ENCODE peak calls at places on chromosome X, in ten cellular contexts. One of them, this sample, is unnamed.

GRCh38 chrX:150607200-150607599 is 38.8 kb downstream of the MTM1 start:
- DNase-seq in left cardiac atrium: no peak
- DNase-seq in stimulated activated CD8-positive, alpha-beta memory T cell treated with anti-CD3 and anti-CD28 coated beads, Interleukin-7, amount 100 ng/mL, for 24 hours: no peak
- DNase-seq in upper lobe of right lung: no peak
- DNase-seq in CD4-positive, alpha-beta memory T cell: no peak
- DNase-seq in mesenteric fat pad: no peak
- DNase-seq in caudate nucleus: no peak
- DNase-seq in SK-N-DZ: no peak
- DNase-seq in mammary epithelial cell: no peak
- DNase-seq in NCI-H2029: no peak
- DNase-seq in this sample: no peak

GRCh38 chrX:24768556-24768955 is 74.8 kb downstream of the POLA1 start:
- DNase-seq in caudate nucleus: no peak
- DNase-seq in left cardiac atrium: no peak
- DNase-seq in mammary epithelial cell: no peak
- DNase-seq in upper lobe of right lung: no peak
- DNase-seq in NCI-H2029: no peak
- DNase-seq in SK-N-DZ: no peak
- DNase-seq in CD4-positive, alpha-beta memory T cell: no peak
- DNase-seq in mesenteric fat pad: no peak
- DNase-seq in stimulated activated CD8-positive, alpha-beta memory T cell treated with anti-CD3 and anti-CD28 coated beads, Interleukin-7, amount 100 ng/mL, for 24 hours: no peak
- DNase-seq in this sample: no peak

GRCh38 chrX:926070-926469 is 286.4 kb downstream of the CRLF2 start:
- DNase-seq in SK-N-DZ: no peak
- DNase-seq in CD4-positive, alpha-beta memory T cell: no peak
- DNase-seq in mesenteric fat pad: no peak
- DNase-seq in caudate nucleus: no peak
- DNase-seq in stimulated activated CD8-positive, alpha-beta memory T cell treated with anti-CD3 and anti-CD28 coated beads, Interleukin-7, amount 100 ng/mL, for 24 hours: no peak
- DNase-seq in upper lobe of right lung: peak
- DNase-seq in left cardiac atrium: no peak
- DNase-seq in NCI-H2029: no peak
- DNase-seq in mammary epithelial cell: no peak
- DNase-seq in this sample: no peak

GRCh38 chrX:131826572-131826971 is 196.5 kb upstream of the STK26 start:
- DNase-seq in SK-N-DZ: no peak
- DNase-seq in upper lobe of right lung: no peak
- DNase-seq in left cardiac atrium: no peak
- DNase-seq in mammary epithelial cell: no peak
- DNase-seq in CD4-positive, alpha-beta memory T cell: no peak
- DNase-seq in caudate nucleus: no peak
- DNase-seq in NCI-H2029: no peak
- DNase-seq in mesenteric fat pad: no peak
- DNase-seq in stimulated activated CD8-positive, alpha-beta memory T cell treated with anti-CD3 and anti-CD28 coated beads, Interleukin-7, amount 100 ng/mL, for 24 hours: no peak
- DNase-seq in this sample: no peak

GRCh38 chrX:56462389-56462788 is 101.0 kb upstream of the UBQLN2 start:
- DNase-seq in caudate nucleus: no peak
- DNase-seq in upper lobe of right lung: no peak
- DNase-seq in mammary epithelial cell: no peak
- DNase-seq in CD4-positive, alpha-beta memory T cell: no peak
- DNase-seq in SK-N-DZ: no peak
- DNase-seq in NCI-H2029: no peak
- DNase-seq in stimulated activated CD8-positive, alpha-beta memory T cell treated with anti-CD3 and anti-CD28 coated beads, Interleukin-7, amount 100 ng/mL, for 24 hours: no peak
- DNase-seq in mesenteric fat pad: no peak
- DNase-seq in left cardiac atrium: no peak
- DNase-seq in this sample: no peak

GRCh38 chrX:39445336-39445735 is 644.1 kb downstream of the MID1IP1 start:
- DNase-seq in stimulated activated CD8-positive, alpha-beta memory T cell treated with anti-CD3 and anti-CD28 coated beads, Interleukin-7, amount 100 ng/mL, for 24 hours: peak
- DNase-seq in upper lobe of right lung: no peak
- DNase-seq in SK-N-DZ: no peak
- DNase-seq in left cardiac atrium: no peak
- DNase-seq in mesenteric fat pad: no peak
- DNase-seq in CD4-positive, alpha-beta memory T cell: peak
- DNase-seq in mammary epithelial cell: no peak
- DNase-seq in NCI-H2029: no peak
- DNase-seq in caudate nucleus: no peak
- DNase-seq in this sample: no peak

GRCh38 chrX:110667706-110668105 is 127.9 kb downstream of the CHRDL1 start:
- DNase-seq in mesenteric fat pad: no peak
- DNase-seq in upper lobe of right lung: no peak
- DNase-seq in SK-N-DZ: no peak
- DNase-seq in stimulated activated CD8-positive, alpha-beta memory T cell treated with anti-CD3 and anti-CD28 coated beads, Interleukin-7, amount 100 ng/mL, for 24 hours: no peak
- DNase-seq in caudate nucleus: no peak
- DNase-seq in mammary epithelial cell: no peak
- DNase-seq in CD4-positive, alpha-beta memory T cell: no peak
- DNase-seq in NCI-H2029: no peak
- DNase-seq in left cardiac atrium: no peak
- DNase-seq in this sample: no peak

GRCh38 chrX:24243692-24244091 is 70.2 kb downstream of the SUPT20HL2 start:
- DNase-seq in SK-N-DZ: no peak
- DNase-seq in mammary epithelial cell: no peak
- DNase-seq in caudate nucleus: no peak
- DNase-seq in CD4-positive, alpha-beta memory T cell: no peak
- DNase-seq in upper lobe of right lung: no peak
- DNase-seq in NCI-H2029: no peak
- DNase-seq in stimulated activated CD8-positive, alpha-beta memory T cell treated with anti-CD3 and anti-CD28 coated beads, Interleukin-7, amount 100 ng/mL, for 24 hours: no peak
- DNase-seq in left cardiac atrium: no peak
- DNase-seq in mesenteric fat pad: no peak
- DNase-seq in this sample: no peak

GRCh38 chrX:129642641-129643040 is 12.1 kb downstream of the APLN start:
- DNase-seq in stimulated activated CD8-positive, alpha-beta memory T cell treated with anti-CD3 and anti-CD28 coated beads, Interleukin-7, amount 100 ng/mL, for 24 hours: no peak
- DNase-seq in NCI-H2029: no peak
- DNase-seq in caudate nucleus: no peak
- DNase-seq in mammary epithelial cell: no peak
- DNase-seq in SK-N-DZ: no peak
- DNase-seq in left cardiac atrium: no peak
- DNase-seq in upper lobe of right lung: no peak
- DNase-seq in CD4-positive, alpha-beta memory T cell: no peak
- DNase-seq in mesenteric fat pad: no peak
- DNase-seq in this sample: no peak

GRCh38 chrX:124478046-124478445 is 131.7 kb downstream of the SH2D1A start:
- DNase-seq in mesenteric fat pad: no peak
- DNase-seq in SK-N-DZ: no peak
- DNase-seq in mammary epithelial cell: no peak
- DNase-seq in upper lobe of right lung: no peak
- DNase-seq in left cardiac atrium: no peak
- DNase-seq in caudate nucleus: no peak
- DNase-seq in CD4-positive, alpha-beta memory T cell: no peak
- DNase-seq in NCI-H2029: no peak
- DNase-seq in stimulated activated CD8-positive, alpha-beta memory T cell treated with anti-CD3 and anti-CD28 coated beads, Interleukin-7, amount 100 ng/mL, for 24 hours: no peak
- DNase-seq in this sample: no peak

GRCh38 chrX:37921758-37922157 is 74.4 kb upstream of the DYNLT3 start:
- DNase-seq in stimulated activated CD8-positive, alpha-beta memory T cell treated with anti-CD3 and anti-CD28 coated beads, Interleukin-7, amount 100 ng/mL, for 24 hours: no peak
- DNase-seq in upper lobe of right lung: no peak
- DNase-seq in caudate nucleus: no peak
- DNase-seq in mesenteric fat pad: no peak
- DNase-seq in left cardiac atrium: no peak
- DNase-seq in NCI-H2029: no peak
- DNase-seq in mammary epithelial cell: peak
- DNase-seq in SK-N-DZ: no peak
- DNase-seq in CD4-positive, alpha-beta memory T cell: no peak
- DNase-seq in this sample: no peak